ENCODE peak calls at places on chromosomes 7 and 10, in nine cellular contexts. F, R, H, X, C, W, G, Y and V are unnamed samples. For H3K4me1 and H3K9me3, the result is how much of the 10 kb centered on the place peaks cover.

GRCh38 chr10:103835121-103836045 is 20.0 kb downstream of the SH3PXD2A start:
- DNase-seq in W (peak), Y (peak), X (peak), C (no peak), G (no peak), R (peak), H (no peak), F (peak), V (peak)

GRCh38 chr10:64062793-64063192 is 541.6 kb downstream of the REEP3 start:
- DNase-seq in G (no peak), X (no peak), W (no peak), H (no peak), F (no peak), Y (no peak), R (no peak), C (no peak), V (no peak)

GRCh38 chr10:17474595-17474994 is 20.2 kb upstream of the ST8SIA6 start:
- DNase-seq in H (no peak), X (no peak), G (no peak), W (no peak), C (no peak), F (peak), Y (no peak), R (no peak), V (no peak)

GRCh38 chr7:116434820-116435341 is 64.7 kb upstream of the CAV2 start:
- DNase-seq in Y (peak), F (no peak), H (no peak), X (no peak), C (no peak), R (no peak), W (no peak), G (no peak), V (no peak)

GRCh38 chr10:89206402-89207180 is 526 bp downstream of the CH25H start:
- DNase-seq in R (peak), F (peak), H (peak), W (no peak), Y (no peak), C (peak), G (no peak), X (peak), V (no peak)

GRCh38 chr10:79054203-79055099 is 14.3 kb upstream of the ZMIZ1 start:
- DNase-seq in W (no peak), R (peak), X (peak), H (peak), F (no peak), C (no peak), Y (no peak), G (no peak), V (no peak)

GRCh38 chr10:11515596-11516418 is 95.6 kb downstream of the USP6NL start:
- DNase-seq in C (peak), W (peak), F (peak), X (no peak), Y (peak), R (peak), G (peak), H (no peak), V (no peak)

GRCh38 chr7:24290004-24290641 is 6.1 kb downstream of the NPY start:
- DNase-seq in R (no peak), F (peak), C (peak), Y (peak), W (no peak), G (peak), H (no peak), X (no peak), V (no peak)

GRCh38 chr7:33905389-33906032 is at the start of gene BMPER:
- DNase-seq in W (no peak), F (peak), X (peak), G (no peak), C (peak), H (peak), Y (no peak), R (peak), V (peak)

GRCh38 chr7:69367785-69368184 is 230.5 kb upstream of the AUTS2 start:
- DNase-seq in W (no peak), R (no peak), F (peak), X (no peak), Y (peak), H (no peak), G (no peak), C (no peak), V (no peak)

GRCh38 chr7:94434031-94434430 is 39.3 kb downstream of the COL1A2 start:
- DNase-seq in G (no peak), X (no peak), F (no peak), H (no peak), C (no peak), R (no peak), W (no peak), Y (no peak), V (no peak)

GRCh38 chr7:64562246-64562620 is 638 bp downstream of the ZNF680 start:
- DNase-seq in G (no peak), X (no peak), Y (peak), F (peak), H (no peak), R (no peak), C (no peak), W (no peak), V (no peak)

GRCh38 chr10:12406764-12407400 is 57.5 kb downstream of the CAMK1D start:
- DNase-seq in W (no peak), C (no peak), H (no peak), X (peak), Y (no peak), F (no peak), G (no peak), R (no peak), V (no peak)

GRCh38 chr7:32023353-32023752 is 46.9 kb downstream of the PDE1C start:
- DNase-seq in H (no peak), Y (peak), X (no peak), G (no peak), C (no peak), W (no peak), R (no peak), F (no peak), V (no peak)

GRCh38 chr7:85135931-85136330 is 50.9 kb downstream of the SEMA3D start:
- DNase-seq in C (no peak), F (no peak), X (no peak), H (no peak), G (no peak), R (no peak), W (no peak), Y (peak), V (no peak)

GRCh38 chr7:75573477-75574019 is 81.4 kb downstream of the SPDYE5 start:
- DNase-seq in H (no peak), G (no peak), Y (no peak), C (no peak), F (no peak), W (no peak), X (no peak), R (no peak), V (no peak)

GRCh38 chr7:50349963-50350944 is 45.7 kb downstream of the IKZF1 start:
- DNase-seq in C (no peak), Y (no peak), F (no peak), H (no peak), R (no peak), G (no peak), X (no peak), W (no peak), V (no peak)

GRCh38 chr7:2934984-2935740 is 91.1 kb upstream of the GNA12 start:
- DNase-seq in G (no peak), H (peak), X (peak), R (no peak), C (no peak), Y (no peak), W (no peak), F (no peak), V (no peak)

DNA sequence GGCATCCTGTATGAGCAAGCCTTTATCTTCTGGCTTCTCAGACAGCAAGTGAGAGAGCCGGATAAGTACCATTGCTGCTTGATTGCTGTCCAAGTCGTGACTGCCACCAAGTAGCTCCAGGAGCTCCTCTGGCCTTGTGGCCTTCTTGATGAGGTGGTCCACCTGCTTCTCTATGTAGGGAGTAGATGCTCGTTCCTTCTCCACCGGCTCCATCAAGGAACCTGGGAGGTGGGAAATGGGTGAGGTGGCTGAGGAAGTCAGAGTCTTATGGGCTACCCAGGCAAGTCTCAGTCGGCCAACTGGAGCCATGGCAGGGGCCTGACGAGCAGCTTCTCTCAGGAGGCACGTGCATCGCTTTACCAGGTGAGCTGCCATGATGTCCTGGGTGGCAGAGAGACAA is 2.6 kb downstream of the TBRG4 start:
- DNase-seq in W (no peak), X (no peak), R (no peak), C (no peak), G (no peak), Y (no peak), H (no peak), F (no peak), V (peak)
- H3K4me1 ChIP-seq in W (under half), X (under half), R (under half), C (under half), G (under half), Y (under half), H (half or more), F (under half), V (under half)

GRCh38 chr7:101113860-101114259 is 13.0 kb upstream of the SERPINE1 start:
- DNase-seq in F (no peak), R (no peak), G (no peak), C (no peak), W (no peak), X (no peak), H (no peak), Y (no peak), V (no peak)

GRCh38 chr7:101112233-101112632 is 14.7 kb upstream of the SERPINE1 start:
- DNase-seq in G (no peak), R (peak), W (peak), H (no peak), Y (peak), F (no peak), X (peak), C (no peak), V (peak)

GRCh38 chr7:101116898-101117297 is 10.0 kb upstream of the SERPINE1 start:
- DNase-seq in G (no peak), R (no peak), H (no peak), C (no peak), X (no peak), F (no peak), Y (no peak), W (no peak), V (peak)

GRCh38 chr7:101115215-101115614 is 11.7 kb upstream of the SERPINE1 start:
- DNase-seq in X (no peak), R (no peak), G (no peak), F (no peak), H (no peak), W (no peak), Y (no peak), C (no peak), V (no peak)

DNA sequence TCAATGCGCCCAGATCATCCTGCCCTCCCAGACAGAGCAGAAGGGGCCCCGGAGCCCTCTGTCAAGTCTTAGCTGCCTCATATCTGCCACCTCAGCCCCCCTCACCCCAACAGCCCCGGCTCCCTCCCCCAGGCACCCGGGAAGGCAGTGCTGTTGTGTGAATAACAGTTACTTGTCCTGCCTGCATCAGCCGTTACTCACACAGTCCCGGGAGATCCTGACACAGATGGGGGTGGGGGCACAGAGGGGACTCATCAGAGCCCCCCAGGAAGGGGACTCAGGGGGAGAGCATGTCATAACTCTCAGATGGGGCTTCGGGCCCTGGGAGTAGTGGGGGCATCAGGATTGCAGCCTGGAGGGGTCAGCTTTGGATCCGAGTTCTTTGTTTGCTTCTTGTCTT is 12.4 kb upstream of the SERPINE1 start:
- DNase-seq in C (no peak), R (no peak), Y (no peak), W (no peak), G (no peak), F (no peak), X (no peak), H (no peak), V (no peak)
- TF ChIP-seq CTCF in C (no peak), R (no peak), Y (no peak), W (no peak), G (no peak), F (no peak), X (no peak), H (no peak), V (no peak)

GRCh38 chr10:34191399-34191798 is 623.7 kb downstream of the PARD3 start:
- DNase-seq in F (no peak), C (no peak), G (no peak), Y (no peak), H (no peak), X (no peak), W (no peak), R (no peak), V (no peak)
- H3K9me3 ChIP-seq in F (under half), C (under half), G (under half), Y (under half), H (under half), X (under half), W (under half), R (under half), V (under half)

GRCh38 chr10:3325954-3326353 is 153.4 kb upstream of the PITRM1 start:
- DNase-seq in W (no peak), Y (no peak), G (no peak), F (no peak), C (no peak), H (no peak), X (no peak), R (no peak), V (no peak)
- H3K4me1 ChIP-seq in W (under half), Y (under half), G (under half), F (under half), C (under half), H (under half), X (under half), R (under half), V (under half)

DNA sequence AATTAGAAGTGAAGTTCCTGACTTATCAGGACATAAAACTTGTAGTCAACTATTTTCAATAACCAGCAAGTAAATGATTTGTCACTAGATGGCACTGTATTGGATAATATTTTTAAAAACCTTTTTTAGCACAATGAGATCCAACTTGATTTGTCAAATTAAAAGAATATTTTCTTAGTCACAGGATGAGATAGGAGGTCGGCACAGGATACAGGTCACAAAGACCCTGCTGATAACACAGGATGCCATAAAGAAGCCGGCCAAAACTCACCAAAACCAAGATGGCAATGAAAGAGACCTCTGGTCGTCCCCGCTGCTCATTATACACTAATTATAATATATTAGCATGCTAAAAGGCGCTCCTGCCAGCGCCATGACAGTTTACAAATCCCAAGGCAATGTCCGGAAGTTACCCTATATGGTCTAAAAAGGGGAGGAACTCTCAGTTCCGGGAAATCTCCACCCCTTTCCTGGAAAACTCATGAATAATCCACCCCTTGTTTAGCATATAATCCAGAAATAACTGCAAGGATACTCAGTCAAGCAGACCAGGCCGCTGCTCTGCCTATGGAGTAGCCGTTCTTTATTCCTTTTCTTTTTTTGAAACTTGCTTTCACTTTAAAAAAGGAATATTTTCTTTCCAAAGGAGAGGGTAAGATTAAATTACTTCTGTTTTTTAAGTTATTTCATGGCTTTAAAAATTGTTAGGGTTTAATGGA is 255.7 kb upstream of the MKLN1 start:
- DNase-seq in X (no peak), W (peak), C (peak), F (peak), Y (peak), G (no peak), H (no peak), R (peak), V (peak)
- TF ChIP-seq CTCF in X (no peak), W (peak), C (peak), F (peak), Y (peak), G (peak), H (peak), R (peak), V (peak)